ENCODE peak calls at places on chromosomes 16 and 17, in eight cellular contexts. L is nephron progenitor cell, G is heart left ventricle, R is tibial nerve, A is uterus, H is retinal pigment epithelial cell, I is lower lobe of right lung, U is AG10803. Z is an unnamed sample.

GRCh38 chr17:55496094-55496881 is 15.0 kb downstream of the SMIM36 start:
- DNase-seq in L (no peak), G (no peak), R (peak; percentile 13), A (no peak), H (no peak), I (no peak), U (peak; percentile 29), Z (no peak)

GRCh38 chr17:40086150-40087044 is 14.0 kb downstream of the NR1D1 start:
- DNase-seq in L (peak; percentile 74), G (peak; percentile 59), R (no peak), A (peak; percentile 57), H (no peak), I (peak; percentile 69), U (no peak), Z (no peak)

GRCh38 chr17:68821860-68822693 is 133.1 kb downstream of the ABCA8 start:
- DNase-seq in L (peak; percentile 3), G (no peak), R (no peak), A (no peak), H (peak; percentile 79), I (no peak), U (peak; percentile 84), Z (no peak)

GRCh38 chr17:74160656-74161500 is 42.6 kb upstream of the RPL38 start:
- DNase-seq in L (no peak), G (no peak), R (no peak), A (no peak), H (no peak), I (no peak), U (no peak), Z (no peak)

GRCh38 chr17:74271902-74272563 is 2.0 kb upstream of the DNAI2 start:
- DNase-seq in L (no peak), G (peak; percentile 52), R (peak; percentile 36), A (no peak), H (no peak), I (peak; percentile 75), U (no peak), Z (no peak)

GRCh38 chr16:88798772-88799455 is 4.7 kb upstream of the CDT1 start:
- DNase-seq in L (no peak), G (no peak), R (no peak), A (no peak), H (no peak), I (no peak), U (no peak), Z (no peak)

GRCh38 chr17:83196088-83196765 is 116.8 kb downstream of the METRNL start:
- DNase-seq in L (no peak), G (no peak), R (peak; percentile 74), A (no peak), H (no peak), I (peak; percentile 36), U (peak; percentile 88), Z (no peak)

GRCh38 chr16:20319406-20319805 is 7.9 kb downstream of the GP2 start:
- DNase-seq in L (no peak), G (no peak), R (no peak), A (no peak), H (no peak), I (no peak), U (no peak), Z (no peak)

GRCh38 chr16:54345231-54345630 is 58.6 kb upstream of the IRX3 start:
- DNase-seq in L (no peak), G (no peak), R (no peak), A (no peak), H (no peak), I (no peak), U (no peak), Z (no peak)

GRCh38 chr16:30122621-30123160 is 329 bp downstream of the MAPK3 start:
- DNase-seq in L (no peak), G (no peak), R (no peak), A (no peak), H (no peak), I (no peak), U (no peak), Z (no peak)

GRCh38 chr16:2973605-2974318 is 4.6 kb downstream of the PAQR4 start:
- DNase-seq in L (no peak), G (no peak), R (no peak), A (no peak), H (no peak), I (no peak), U (no peak), Z (no peak)

GRCh38 chr16:3243882-3244281 is 8.9 kb upstream of the ZNF200 start:
- DNase-seq in L (no peak), G (no peak), R (no peak), A (no peak), H (no peak), I (no peak), U (no peak), Z (no peak)

GRCh38 chr17:41417576-41418015 is 6.8 kb downstream of the KRT37 start:
- DNase-seq in L (no peak), G (no peak), R (no peak), A (no peak), H (no peak), I (no peak), U (no peak), Z (no peak)

GRCh38 chr16:87715658-87716057 is 50.1 kb downstream of the KLHDC4 start:
- DNase-seq in L (no peak), G (no peak), R (no peak), A (no peak), H (no peak), I (no peak), U (no peak), Z (no peak)

DNA sequence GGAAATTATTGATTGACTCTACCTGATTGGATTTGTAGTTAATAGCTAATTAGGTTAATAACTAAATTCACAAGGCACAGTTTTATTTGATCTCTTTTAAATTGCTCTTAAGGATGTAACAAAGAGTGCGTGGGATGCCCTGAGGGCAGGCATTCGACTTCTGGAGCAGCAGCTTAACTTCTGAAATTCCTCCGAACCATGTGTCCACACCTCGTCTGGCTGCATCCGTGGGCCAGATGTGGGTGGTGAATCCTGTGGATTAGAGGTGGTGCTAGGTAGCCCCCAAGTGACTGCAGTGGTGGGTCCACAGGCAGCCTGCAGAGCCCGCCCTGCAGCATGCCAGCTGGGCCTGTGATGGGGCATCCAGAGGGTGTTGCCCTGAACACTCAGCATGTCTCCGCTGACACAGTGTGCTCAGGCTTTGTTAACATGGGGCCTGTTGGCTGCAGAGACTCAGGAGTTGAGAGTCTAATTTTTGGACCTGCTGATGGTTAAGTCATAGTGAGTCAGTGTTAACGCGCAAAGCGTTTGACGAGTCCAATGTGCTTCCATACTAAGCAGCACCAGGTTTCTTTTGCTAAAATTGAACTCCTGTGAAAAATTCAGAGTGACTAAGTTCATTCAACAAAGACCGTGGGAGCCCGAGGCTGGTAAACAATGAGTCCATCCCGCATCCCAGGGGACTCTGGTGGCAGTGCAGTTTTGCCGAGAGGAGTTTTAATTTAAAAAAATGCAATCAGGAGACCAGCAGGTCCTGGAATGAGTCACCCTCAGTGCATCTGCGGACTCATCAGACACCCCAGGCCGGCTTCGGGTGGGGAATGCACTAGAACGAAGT is 3.8 kb upstream of the NPB start:
- DNase-seq in L (no peak), G (no peak), R (no peak), A (no peak), H (peak; percentile 56), I (no peak), U (peak; percentile 89), Z (no peak)
- TF ChIP-seq CTCF in L (no peak), G (no peak), R (no peak), A (no peak), H (no peak), I (no peak), U (no peak), Z (no peak)

DNA sequence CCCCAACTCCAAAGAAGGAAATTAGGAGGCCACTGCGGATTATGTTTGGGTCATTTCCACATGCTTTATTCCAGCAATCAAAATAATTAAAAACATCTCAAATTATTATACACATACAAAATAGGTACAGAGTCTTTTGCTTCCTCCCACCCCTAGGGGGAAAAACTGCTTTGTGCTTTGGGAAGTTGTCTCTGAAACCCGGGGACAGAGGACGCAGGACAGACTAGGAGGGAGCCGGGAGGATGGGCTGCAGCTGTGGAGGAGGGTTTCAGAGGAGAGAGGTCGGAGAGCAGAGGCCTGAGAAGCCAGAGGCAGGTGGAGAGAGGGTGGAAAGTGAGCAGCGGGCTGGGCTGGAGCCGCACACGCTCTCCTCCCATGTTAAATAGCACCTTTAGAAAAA is 17.4 kb downstream of the COL1A1 start:
- DNase-seq in L (peak; percentile 32), G (no peak), R (no peak), A (no peak), H (no peak), I (no peak), U (peak; percentile 68), Z (no peak)
- TF ChIP-seq CTCF in L (no peak), G (no peak), R (no peak), A (no peak), H (peak; percentile 29), I (no peak), U (peak; percentile 45), Z (no peak)

GRCh38 chr16:13896543-13897182 is 23.3 kb upstream of the ERCC4 start:
- DNase-seq in L (no peak), G (no peak), R (no peak), A (no peak), H (no peak), I (no peak), U (no peak), Z (no peak)
- TF ChIP-seq CTCF in L (no peak), G (no peak), R (no peak), A (no peak), H (peak; percentile 40), I (no peak), U (peak; percentile 37), Z (no peak)

GRCh38 chr16:58031016-58031800 is 5.7 kb downstream of the MMP15 start:
- DNase-seq in L (no peak), G (no peak), R (no peak), A (no peak), H (no peak), I (peak; percentile 58), U (no peak), Z (no peak)
- TF ChIP-seq CTCF in L (no peak), G (no peak), R (no peak), A (no peak), H (no peak), I (no peak), U (no peak), Z (no peak)

Z was measured in D721Med.